ENCODE peak calls at places on chromosomes 12 and 14, in five cellular contexts. E is PC-9, F is uterus, I is testis, Z is HCT116. R is an unnamed sample.

GRCh38 chr12:131872154-131873046 is 22.0 kb upstream of the ULK1 start:
- DNase-seq in E (peak; percentile 99), F (no peak), I (no peak), Z (peak; percentile 77), R (no peak)

GRCh38 chr12:80708535-80709328 is 1.3 kb downstream of the MYF6 start:
- DNase-seq in E (no peak), F (no peak), I (peak; percentile 14), Z (no peak), R (no peak)

GRCh38 chr14:21039059-21039422 is 3.1 kb upstream of the RNASE7 start:
- DNase-seq in E (no peak), F (peak; percentile 95), I (peak; percentile 84), Z (no peak), R (no peak)

GRCh38 chr12:68175566-68176033 is 16.1 kb upstream of the IFNG start:
- DNase-seq in E (no peak), F (no peak), I (no peak), Z (no peak), R (no peak)

GRCh38 chr14:68987653-68988036 is 8.5 kb upstream of the ACTN1 start:
- DNase-seq in E (no peak), F (no peak), I (no peak), Z (no peak), R (no peak)

GRCh38 chr12:103160622-103161021 is 203.1 kb downstream of the ASCL1 start:
- DNase-seq in E (no peak), F (no peak), I (no peak), Z (no peak), R (no peak)

GRCh38 chr14:74941676-74942097 is 13.7 kb downstream of the PGF start:
- DNase-seq in E (no peak), F (peak; percentile 56), I (peak; percentile 42), Z (no peak), R (no peak)

GRCh38 chr12:53145383-53145782 is 35.1 kb upstream of the ZNF740 start:
- DNase-seq in E (no peak), F (no peak), I (no peak), Z (no peak), R (no peak)

GRCh38 chr12:41521872-41522379 is 333.8 kb downstream of the PDZRN4 start:
- DNase-seq in E (no peak), F (no peak), I (no peak), Z (no peak), R (peak; percentile 71)

GRCh38 chr14:54478621-54479215 is 10.1 kb downstream of the GMFB start:
- DNase-seq in E (no peak), F (no peak), I (no peak), Z (no peak), R (no peak)

GRCh38 chr12:47885012-47885501 is 19.7 kb downstream of the VDR start:
- DNase-seq in E (no peak), F (no peak), I (no peak), Z (no peak), R (no peak)

GRCh38 chr12:40263616-40264409 is 39.0 kb downstream of the LRRK2 start:
- DNase-seq in E (no peak), F (no peak), I (no peak), Z (no peak), R (no peak)

GRCh38 chr14:67821121-67821520 is 1.5 kb downstream of the RAD51B start:
- DNase-seq in E (no peak), F (no peak), I (no peak), Z (no peak), R (no peak)

GRCh38 chr12:32217354-32218310 is 111.0 kb downstream of the BICD1 start:
- DNase-seq in E (no peak), F (no peak), I (no peak), Z (no peak), R (peak; percentile 98)

GRCh38 chr14:96582641-96582980 is 80.4 kb downstream of the PAPOLA start:
- DNase-seq in E (no peak), F (no peak), I (no peak), Z (no peak), R (no peak)

GRCh38 chr14:22433059-22433458 is 156.0 kb downstream of the DAD1 start:
- DNase-seq in E (no peak), F (no peak), I (no peak), Z (no peak), R (no peak)

GRCh38 chr14:45135181-45135580 is 549 bp upstream of the FANCM start:
- DNase-seq in E (peak; percentile 37), F (no peak), I (no peak), Z (no peak), R (no peak)

GRCh38 chr14:92414685-92415084 is 91.7 kb downstream of the SLC24A4 start:
- DNase-seq in E (no peak), F (no peak), I (no peak), Z (no peak), R (no peak)

GRCh38 chr14:89427426-89428162 is 10.6 kb upstream of the FOXN3 start:
- DNase-seq in E (no peak), F (peak; percentile 32), I (peak; percentile 51), Z (no peak), R (no peak)
- TF ChIP-seq CTCF in E (no peak), F (no peak), I (no peak), Z (no peak), R (no peak)

DNA sequence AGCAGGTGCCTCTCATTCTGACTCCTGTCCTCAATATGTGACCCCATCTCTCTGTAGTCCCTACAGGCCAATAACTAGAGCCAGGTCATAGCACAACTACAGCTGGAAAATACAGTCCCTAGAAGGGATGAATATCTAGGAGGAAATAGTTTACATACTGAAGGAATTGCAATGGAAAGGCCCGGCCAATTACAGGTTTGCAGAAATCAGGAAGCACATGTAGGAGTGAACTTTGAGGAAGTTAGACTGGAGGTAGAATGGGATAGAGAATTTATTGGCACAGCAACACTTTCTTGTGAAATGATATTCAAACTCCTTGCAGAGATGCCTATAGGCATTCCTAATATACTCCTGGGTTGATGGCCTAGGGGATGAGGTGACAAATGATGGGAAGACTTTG is 257.3 kb downstream of the GRIN2B start:
- DNase-seq in E (no peak), F (no peak), I (no peak), Z (no peak), R (no peak)
- H3K4me3 ChIP-seq in E (no peak overlapping the region), F (no peak overlapping the region), I (no peak overlapping the region), Z (no peak overlapping the region), R (no peak overlapping the region)

GRCh38 chr14:51327376-51327775 is 87.3 kb downstream of the TMX1 start:
- DNase-seq in E (no peak), F (no peak), I (no peak), Z (no peak), R (no peak)
- H3K27me3 ChIP-seq in E (no peaks in the 10 kb centered on the region), F (no peaks in the 10 kb centered on the region), I (no peaks in the 10 kb centered on the region), Z (no peaks in the 10 kb centered on the region), R (no peaks in the 10 kb centered on the region)

GRCh38 chr12:39000370-39000769 is 95.0 kb upstream of the CPNE8 start:
- DNase-seq in E (no peak), F (no peak), I (no peak), Z (no peak), R (no peak)

GRCh38 chr12:39003541-39004160 is 98.3 kb upstream of the CPNE8 start:
- DNase-seq in E (no peak), F (no peak), I (no peak), Z (no peak), R (no peak)

GRCh38 chr12:39010406-39010805 is 105.0 kb upstream of the CPNE8 start:
- DNase-seq in E (no peak), F (no peak), I (no peak), Z (no peak), R (no peak)

GRCh38 chr12:39006286-39006685 is 100.9 kb upstream of the CPNE8 start:
- DNase-seq in E (no peak), F (no peak), I (no peak), Z (no peak), R (peak; percentile 49)

DNA sequence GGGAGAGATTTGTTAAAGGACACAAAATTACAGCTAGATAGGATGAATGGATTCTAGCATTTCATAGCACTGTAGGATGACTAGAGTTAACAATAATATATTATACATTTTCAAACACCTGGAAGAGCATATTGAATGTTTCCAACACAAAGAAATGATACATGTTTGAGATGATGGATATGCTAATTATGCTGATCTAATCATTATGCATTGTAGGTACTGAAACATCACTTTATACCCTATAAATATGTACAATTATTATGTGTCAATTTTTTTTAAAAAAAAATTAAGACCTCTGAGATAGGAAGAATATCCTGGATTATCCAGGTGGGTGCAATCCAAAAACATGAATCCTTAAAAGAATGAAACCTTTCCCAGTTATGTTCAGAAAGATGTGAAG is 100.3 kb upstream of the CPNE8 start:
- DNase-seq in E (no peak), F (no peak), I (no peak), Z (no peak), R (no peak)
- TF ChIP-seq CTCF in E (no peak), F (no peak), I (no peak), Z (no peak), R (no peak)

GRCh38 chr14:100077441-100077840 is 12.2 kb downstream of the EVL start:
- DNase-seq in E (no peak), F (no peak), I (peak; percentile 12), Z (no peak), R (no peak)
- H3K4me3 ChIP-seq in E (no peak overlapping the region), F (no peak overlapping the region), I (no peak overlapping the region), Z (no peak overlapping the region), R (no peak overlapping the region)

R was measured in kidney epithelial cell.